ENCODE peak calls at places on chromosome 16, in nine cellular contexts. R is posterior cingulate gyrus; P is cardiac fibroblast; E is NCI-H345; B is NCI-H2081; Z is Right ventricle myocardium superior; O is activated naive CD8-positive, alpha-beta T cell treated with anti-CD3 and anti-CD28 coated beads, Interleukin-2, amount 50 U/mL, for 16 hours; S is tibial artery; T is stimulated activated naive CD4-positive, alpha-beta T cell. K is an unnamed sample.

GRCh38 chr16:11173426-11173825 is 82.6 kb downstream of the SOCS1 start:
- DNase-seq in T (no peak), O (no peak), R (peak), B (no peak), Z (no peak), P (no peak), S (no peak), E (no peak), K (no peak)

GRCh38 chr16:57984443-57985203 is 13.7 kb upstream of the CNGB1 start:
- DNase-seq in O (peak), P (peak), S (peak), T (peak), Z (peak), E (no peak), B (no peak), R (peak), K (peak)

GRCh38 chr16:11258553-11259287 is 2.7 kb upstream of the SOCS1 start:
- DNase-seq in O (no peak), Z (peak), S (peak), R (peak), E (no peak), T (peak), P (peak), B (no peak), K (no peak)

GRCh38 chr16:4746215-4746614 is 11.9 kb downstream of the DNAAF8 start:
- DNase-seq in Z (no peak), R (no peak), E (no peak), T (no peak), P (no peak), B (no peak), S (no peak), O (no peak), K (no peak)

GRCh38 chr16:2026461-2027023 is at the start of gene NHERF2:
- DNase-seq in B (peak), Z (peak), T (peak), R (peak), E (peak), S (no peak), P (no peak), O (no peak), K (no peak)

GRCh38 chr16:3243882-3244281 is 8.9 kb upstream of the ZNF200 start:
- DNase-seq in B (no peak), E (no peak), R (no peak), P (no peak), T (no peak), S (no peak), O (no peak), Z (no peak), K (no peak)

GRCh38 chr16:1413684-1414531 is 596 bp downstream of the UNKL start:
- DNase-seq in E (peak), P (peak), R (no peak), S (peak), Z (peak), T (peak), B (peak), O (peak), K (peak)

GRCh38 chr16:6496996-6497395 is 835.6 kb upstream of the RBFOX1 start:
- DNase-seq in P (no peak), R (no peak), B (no peak), O (no peak), Z (no peak), T (no peak), E (no peak), S (no peak), K (no peak)

GRCh38 chr16:76729525-76729924 is 452.3 kb downstream of the CNTNAP4 start:
- DNase-seq in R (no peak), O (no peak), P (no peak), B (peak), S (no peak), E (no peak), Z (no peak), T (no peak), K (no peak)

GRCh38 chr16:81071816-81072215 is 5.2 kb downstream of the C16orf46 start:
- DNase-seq in O (no peak), B (no peak), P (no peak), Z (no peak), E (no peak), S (no peak), T (no peak), R (no peak), K (peak)

GRCh38 chr16:20966746-20967145 is 66.2 kb downstream of the LYRM1 start:
- DNase-seq in P (no peak), T (no peak), E (no peak), B (no peak), Z (no peak), O (no peak), R (no peak), S (no peak), K (no peak)

GRCh38 chr16:72847187-72848044 is 200.5 kb downstream of the ZFHX3 start:
- DNase-seq in P (peak), Z (no peak), R (peak), B (peak), S (no peak), O (no peak), T (no peak), E (no peak), K (peak)

GRCh38 chr16:54493594-54493993 is 207.0 kb upstream of the IRX3 start:
- DNase-seq in T (no peak), R (no peak), P (no peak), Z (no peak), O (no peak), S (no peak), E (no peak), B (no peak), K (no peak)

GRCh38 chr16:77897831-77898540 is 109.6 kb downstream of the VAT1L start:
- DNase-seq in E (no peak), B (no peak), R (no peak), S (no peak), P (no peak), Z (no peak), T (no peak), O (no peak), K (no peak)

GRCh38 chr16:84055366-84055765 is 12.8 kb upstream of the SLC38A8 start:
- DNase-seq in B (no peak), T (no peak), R (peak), P (peak), Z (peak), O (no peak), E (no peak), S (no peak), K (no peak)

GRCh38 chr16:29824589-29825144 is 4.4 kb downstream of the MVP start:
- DNase-seq in S (no peak), P (peak), R (no peak), Z (no peak), O (no peak), B (no peak), E (no peak), T (no peak), K (no peak)

GRCh38 chr16:17314148-17314547 is 156.6 kb downstream of the XYLT1 start:
- DNase-seq in B (no peak), S (no peak), Z (no peak), O (no peak), T (no peak), R (no peak), P (no peak), E (no peak), K (no peak)

GRCh38 chr16:528111-529011 is 849 bp downstream of the CAPN15 start:
- DNase-seq in P (peak), S (no peak), O (no peak), R (no peak), Z (peak), B (peak), E (peak), T (peak), K (peak)